ENCODE peak calls at places on chromosome 13, in five cellular contexts. B is stimulated activated effector memory CD8-positive, alpha-beta T cell treated with anti-CD3 and anti-CD28 coated beads, Interleukin-12 subunit alpha, Interleukin-12 subunit beta, amount 100 ng/mL, for 72 hours; K is glutamatergic neuron; Q is fibroblast of mammary gland; T is AG09319. W is an unnamed sample.

GRCh38 chr13:32125221-32125621 is 93.6 kb downstream of the FRY start:
- DNase-seq in Q (peak), T (no peak), B (no peak), K (no peak), W (no peak)

GRCh38 chr13:45587897-45588296 is 27.6 kb downstream of the ERICH6B start:
- DNase-seq in Q (no peak), K (no peak), T (no peak), B (no peak), W (no peak)

GRCh38 chr13:27007166-27007565 is 164.4 kb downstream of the USP12 start:
- DNase-seq in Q (no peak), K (peak), T (no peak), B (no peak), W (no peak)

GRCh38 chr13:37443538-37443937 is 155.0 kb downstream of the POSTN start:
- DNase-seq in B (no peak), T (peak), K (no peak), Q (peak), W (no peak)

GRCh38 chr13:31699650-31700049 is 39.7 kb upstream of the RXFP2 start:
- DNase-seq in B (no peak), Q (no peak), K (no peak), T (no peak), W (no peak)

GRCh38 chr13:60627071-60627686 is 230.2 kb downstream of the TDRD3 start:
- DNase-seq in T (no peak), Q (peak), B (no peak), K (peak), W (no peak)

GRCh38 chr13:46051958-46052313 is 610 bp downstream of the ZC3H13 start:
- DNase-seq in Q (peak), T (no peak), K (no peak), B (no peak), W (no peak)

GRCh38 chr13:81686877-81687276 is 1346.0 kb upstream of the SPRY2 start:
- DNase-seq in K (no peak), T (no peak), Q (no peak), B (no peak), W (no peak)

GRCh38 chr13:28117689-28118377 is 17.5 kb upstream of the FLT3 start:
- DNase-seq in T (no peak), K (no peak), B (no peak), Q (no peak), W (no peak)

GRCh38 chr13:24279706-24280105 is 29.7 kb upstream of the C1QTNF9 start:
- DNase-seq in B (no peak), K (no peak), T (no peak), Q (no peak), W (no peak)

GRCh38 chr13:27964741-27965323 is 4.3 kb downstream of the CDX2 start:
- DNase-seq in B (no peak), Q (no peak), T (no peak), K (no peak), W (no peak)

GRCh38 chr13:60112771-60113170 is 51.0 kb downstream of the DIAPH3 start:
- DNase-seq in K (no peak), T (no peak), B (no peak), Q (peak), W (no peak)

GRCh38 chr13:33992891-33993336 is 175.0 kb downstream of the RFC3 start:
- DNase-seq in Q (no peak), B (no peak), K (no peak), T (no peak), W (no peak)

GRCh38 chr13:41613471-41613870 is 156.1 kb downstream of the RGCC start:
- DNase-seq in K (no peak), Q (no peak), B (no peak), T (no peak), W (no peak)

GRCh38 chr13:67223742-67224141 is 6.4 kb downstream of the PCDH9 start:
- DNase-seq in T (no peak), Q (peak), K (no peak), B (no peak), W (no peak)

GRCh38 chr13:43346427-43346826 is 323.0 kb downstream of the DNAJC15 start:
- DNase-seq in T (no peak), Q (no peak), K (no peak), B (no peak), W (no peak)

GRCh38 chr13:20136781-20137703 is 23.8 kb downstream of the GJA3 start:
- DNase-seq in K (peak), B (peak), Q (peak), T (no peak), W (no peak)

GRCh38 chr13:113065406-113066141 is 40.0 kb upstream of the F7 start:
- DNase-seq in T (no peak), K (no peak), Q (peak), B (no peak), W (no peak)

GRCh38 chr13:37884674-37885073 is 15.1 kb upstream of the TRPC4 start:
- DNase-seq in K (no peak), B (no peak), Q (no peak), T (no peak), W (no peak)

W was measured in effector memory CD4-positive, alpha-beta T cell.